ENCODE peak calls at places on chromosomes 3 and 15, in six cellular contexts. One of them, this sample, is unnamed.

GRCh38 chr3:172616061-172616461 is 92.8 kb upstream of the TNFSF10 start:
- DNase-seq in thoracic aorta: no peak
- DNase-seq in pancreas: no peak
- DNase-seq in retinal pigment epithelial cell: no peak
- DNase-seq in GM12878: no peak
- DNase-seq in coronary artery: no peak
- DNase-seq in this sample: no peak

GRCh38 chr15:98658831-98659699 is 10.7 kb downstream of the IGF1R start:
- DNase-seq in coronary artery: no peak
- DNase-seq in retinal pigment epithelial cell: no peak
- DNase-seq in thoracic aorta: no peak
- DNase-seq in pancreas: no peak
- DNase-seq in GM12878: peak; percentile 11
- DNase-seq in this sample: no peak

GRCh38 chr3:194715022-194715800 is 29.5 kb downstream of the FAM43A start:
- DNase-seq in retinal pigment epithelial cell: no peak
- DNase-seq in pancreas: no peak
- DNase-seq in coronary artery: no peak
- DNase-seq in GM12878: no peak
- DNase-seq in thoracic aorta: no peak
- DNase-seq in this sample: no peak

GRCh38 chr3:10312866-10313265 is 8.0 kb downstream of the SEC13 start:
- DNase-seq in thoracic aorta: no peak
- DNase-seq in GM12878: no peak
- DNase-seq in pancreas: no peak
- DNase-seq in retinal pigment epithelial cell: no peak
- DNase-seq in coronary artery: no peak
- DNase-seq in this sample: no peak

GRCh38 chr3:184733181-184733580 is 21.3 kb upstream of the MAGEF1 start:
- DNase-seq in pancreas: no peak
- DNase-seq in thoracic aorta: no peak
- DNase-seq in retinal pigment epithelial cell: no peak
- DNase-seq in coronary artery: no peak
- DNase-seq in GM12878: no peak
- DNase-seq in this sample: no peak

GRCh38 chr15:66886686-66887273 is 178.6 kb upstream of the SMAD3 start:
- DNase-seq in GM12878: no peak
- DNase-seq in thoracic aorta: no peak
- DNase-seq in coronary artery: peak; percentile 63
- DNase-seq in retinal pigment epithelial cell: no peak
- DNase-seq in pancreas: no peak
- DNase-seq in this sample: no peak

GRCh38 chr15:84604804-84605203 is 4.0 kb downstream of the ZSCAN2 start:
- DNase-seq in pancreas: no peak
- DNase-seq in retinal pigment epithelial cell: peak; percentile 43
- DNase-seq in thoracic aorta: no peak
- DNase-seq in GM12878: no peak
- DNase-seq in coronary artery: no peak
- DNase-seq in this sample: no peak

GRCh38 chr3:48591436-48591835 is 3.7 kb downstream of the COL7A1 start:
- DNase-seq in thoracic aorta: no peak
- DNase-seq in pancreas: no peak
- DNase-seq in retinal pigment epithelial cell: no peak
- DNase-seq in coronary artery: no peak
- DNase-seq in GM12878: no peak
- DNase-seq in this sample: no peak

GRCh38 chr3:47571391-47572165 is 7.1 kb downstream of the CSPG5 start:
- DNase-seq in GM12878: no peak
- DNase-seq in coronary artery: no peak
- DNase-seq in pancreas: no peak
- DNase-seq in thoracic aorta: no peak
- DNase-seq in retinal pigment epithelial cell: no peak
- DNase-seq in this sample: no peak

DNA sequence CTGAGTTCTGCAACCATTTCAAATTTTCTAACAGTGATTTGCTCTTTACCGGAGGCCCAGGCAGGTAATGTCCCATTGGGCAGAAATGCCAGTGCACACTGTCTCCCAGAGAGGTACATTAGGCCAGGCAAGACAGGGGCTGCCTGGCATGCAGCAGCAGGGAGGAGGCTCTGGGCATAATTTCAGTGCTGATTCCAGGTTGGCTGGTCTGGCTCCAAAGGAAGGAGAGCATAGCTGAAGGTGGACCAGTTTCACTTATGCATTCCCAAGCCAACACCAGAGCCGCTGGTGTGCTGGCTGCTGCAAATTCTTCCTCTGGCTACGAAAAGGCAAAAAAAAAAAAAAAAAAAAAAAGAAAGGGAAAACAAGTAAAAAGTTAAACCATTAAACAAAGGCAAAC is 56.6 kb downstream of the SST start:
- DNase-seq in coronary artery: no peak
- DNase-seq in retinal pigment epithelial cell: no peak
- DNase-seq in thoracic aorta: no peak
- DNase-seq in GM12878: no peak
- DNase-seq in pancreas: no peak
- DNase-seq in this sample: no peak
- TF ChIP-seq CTCF in coronary artery: no peak
- TF ChIP-seq CTCF in retinal pigment epithelial cell: no peak
- TF ChIP-seq CTCF in thoracic aorta: no peak
- TF ChIP-seq CTCF in GM12878: no peak
- TF ChIP-seq CTCF in pancreas: no peak
- TF ChIP-seq CTCF in this sample: no peak

GRCh38 chr3:59065240-59065639 is 15.4 kb upstream of the CFAP20DC start:
- DNase-seq in thoracic aorta: no peak
- DNase-seq in coronary artery: no peak
- DNase-seq in GM12878: no peak
- DNase-seq in pancreas: no peak
- DNase-seq in retinal pigment epithelial cell: no peak
- DNase-seq in this sample: no peak
- H3K4me3 ChIP-seq in thoracic aorta: no peak overlapping the region
- H3K4me3 ChIP-seq in coronary artery: no peak overlapping the region
- H3K4me3 ChIP-seq in GM12878: no peak overlapping the region
- H3K4me3 ChIP-seq in pancreas: no peak overlapping the region
- H3K4me3 ChIP-seq in retinal pigment epithelial cell: no peak overlapping the region
- H3K4me3 ChIP-seq in this sample: no peak overlapping the region

DNA sequence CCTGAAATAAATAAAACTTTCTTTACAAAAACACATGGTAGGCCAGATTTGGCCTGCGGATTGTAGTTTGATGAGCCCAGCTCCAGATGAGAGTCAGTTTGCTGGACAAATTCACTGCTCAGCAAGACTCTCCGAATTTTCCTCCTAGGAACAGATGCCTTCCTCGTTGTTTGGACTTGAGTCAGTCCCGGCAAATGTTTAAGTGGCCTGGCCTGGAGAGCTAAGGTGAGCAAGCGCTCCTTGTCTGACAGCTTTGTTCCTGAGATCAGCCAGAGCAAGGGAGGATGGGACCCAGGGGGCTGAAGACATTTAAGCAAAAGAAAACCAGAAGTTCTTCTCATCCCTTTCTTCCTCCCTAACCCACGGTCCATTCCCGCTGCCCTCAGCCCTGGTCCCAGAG is 40.2 kb downstream of the POLR2M start:
- DNase-seq in pancreas: no peak
- DNase-seq in retinal pigment epithelial cell: no peak
- DNase-seq in thoracic aorta: no peak
- DNase-seq in coronary artery: no peak
- DNase-seq in GM12878: no peak
- DNase-seq in this sample: no peak
- TF ChIP-seq CTCF in pancreas: no peak
- TF ChIP-seq CTCF in retinal pigment epithelial cell: no peak
- TF ChIP-seq CTCF in thoracic aorta: no peak
- TF ChIP-seq CTCF in coronary artery: no peak
- TF ChIP-seq CTCF in GM12878: no peak
- TF ChIP-seq CTCF in this sample: no peak

GRCh38 chr15:65377976-65378366 is at the start of gene IGDCC3:
- DNase-seq in pancreas: no peak
- DNase-seq in thoracic aorta: no peak
- DNase-seq in retinal pigment epithelial cell: no peak
- DNase-seq in coronary artery: no peak
- DNase-seq in GM12878: no peak
- DNase-seq in this sample: no peak
- H3K4me3 ChIP-seq in pancreas: peak within 1 kb of the TSS; percentile 44
- H3K4me3 ChIP-seq in thoracic aorta: peak within 1 kb of the TSS; percentile 76
- H3K4me3 ChIP-seq in retinal pigment epithelial cell: peak within 1 kb of the TSS; percentile 50
- H3K4me3 ChIP-seq in coronary artery: peak within 1 kb of the TSS; percentile 76
- H3K4me3 ChIP-seq in GM12878: no peak within 1 kb of the TSS
- H3K4me3 ChIP-seq in this sample: peak within 1 kb of the TSS; percentile 39

DNA sequence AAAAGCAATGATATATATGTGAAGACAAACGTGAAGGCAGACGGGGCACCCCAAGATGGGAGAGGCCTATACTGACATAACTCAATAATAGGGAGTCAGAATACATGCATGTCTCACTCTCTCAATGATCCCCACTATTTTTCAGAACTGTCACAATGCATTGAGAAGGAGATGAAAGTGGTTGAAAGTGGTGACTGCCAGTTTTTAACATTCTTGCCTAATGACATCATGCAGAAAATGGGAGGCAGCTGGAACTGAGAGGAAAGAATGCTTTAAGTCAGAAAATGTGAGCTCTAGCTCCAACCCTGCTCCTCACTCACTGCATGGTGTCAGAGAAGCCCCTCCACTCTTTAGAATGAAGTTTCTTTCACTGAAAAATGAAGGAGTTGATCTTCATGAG is 55.3 kb upstream of the P2RY1 start:
- DNase-seq in retinal pigment epithelial cell: no peak
- DNase-seq in coronary artery: no peak
- DNase-seq in GM12878: no peak
- DNase-seq in pancreas: no peak
- DNase-seq in thoracic aorta: no peak
- DNase-seq in this sample: no peak
- TF ChIP-seq CTCF in retinal pigment epithelial cell: no peak
- TF ChIP-seq CTCF in coronary artery: no peak
- TF ChIP-seq CTCF in GM12878: no peak
- TF ChIP-seq CTCF in pancreas: no peak
- TF ChIP-seq CTCF in thoracic aorta: no peak
- TF ChIP-seq CTCF in this sample: no peak

GRCh38 chr3:18862077-18862476 is 286.2 kb upstream of the KCNH8 start:
- DNase-seq in thoracic aorta: no peak
- DNase-seq in retinal pigment epithelial cell: no peak
- DNase-seq in pancreas: no peak
- DNase-seq in GM12878: no peak
- DNase-seq in coronary artery: no peak
- DNase-seq in this sample: no peak
- H3K4me3 ChIP-seq in thoracic aorta: no peak overlapping the region
- H3K4me3 ChIP-seq in retinal pigment epithelial cell: no peak overlapping the region
- H3K4me3 ChIP-seq in pancreas: no peak overlapping the region
- H3K4me3 ChIP-seq in GM12878: no peak overlapping the region
- H3K4me3 ChIP-seq in coronary artery: no peak overlapping the region
- H3K4me3 ChIP-seq in this sample: no peak overlapping the region

DNA sequence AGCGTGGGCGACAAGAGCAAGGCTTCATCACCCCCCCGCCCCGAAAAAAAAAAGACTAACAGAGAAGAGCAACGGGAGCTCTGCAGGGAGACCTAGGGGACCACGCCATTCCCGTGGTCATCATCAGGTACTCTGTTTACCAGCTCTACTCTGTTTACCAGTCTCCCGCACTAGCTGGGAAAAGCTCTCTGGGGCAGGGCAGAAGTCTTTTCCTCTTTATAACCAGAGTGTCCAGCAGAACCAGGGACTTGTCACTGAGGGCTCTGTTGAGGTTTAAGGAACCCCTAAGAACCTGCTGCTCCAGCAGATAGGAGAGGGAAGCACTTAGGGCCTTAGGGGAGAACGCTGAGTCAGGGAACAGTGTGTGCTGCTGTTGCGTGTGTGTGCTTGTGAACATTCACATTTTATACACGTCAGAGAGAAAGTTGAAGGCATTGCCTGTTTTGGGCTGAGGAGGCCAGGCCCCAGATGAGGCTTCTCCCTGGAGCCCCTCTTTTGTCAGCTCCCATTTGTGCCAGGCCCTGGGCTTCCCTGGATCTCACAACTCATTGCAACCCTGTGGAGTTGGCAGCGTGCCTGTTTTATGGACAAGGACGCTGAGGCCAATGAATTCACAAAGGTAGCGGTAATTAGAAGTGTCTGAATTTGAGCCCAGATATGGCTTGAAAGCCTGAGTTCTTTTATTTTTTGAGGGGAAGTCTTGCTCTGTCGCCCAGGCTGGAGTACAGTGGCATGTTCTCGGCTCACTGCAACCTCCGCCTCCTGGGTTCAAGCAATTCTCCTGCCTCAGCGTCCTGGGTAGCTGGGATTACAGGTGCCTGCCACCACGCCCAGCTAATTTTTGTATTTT is 24.2 kb upstream of the ERICH6 start:
- DNase-seq in thoracic aorta: no peak
- DNase-seq in retinal pigment epithelial cell: no peak
- DNase-seq in coronary artery: no peak
- DNase-seq in pancreas: no peak
- DNase-seq in GM12878: no peak
- DNase-seq in this sample: no peak
- TF ChIP-seq CTCF in thoracic aorta: no peak
- TF ChIP-seq CTCF in retinal pigment epithelial cell: no peak
- TF ChIP-seq CTCF in coronary artery: no peak
- TF ChIP-seq CTCF in pancreas: no peak
- TF ChIP-seq CTCF in GM12878: no peak
- TF ChIP-seq CTCF in this sample: no peak

DNA sequence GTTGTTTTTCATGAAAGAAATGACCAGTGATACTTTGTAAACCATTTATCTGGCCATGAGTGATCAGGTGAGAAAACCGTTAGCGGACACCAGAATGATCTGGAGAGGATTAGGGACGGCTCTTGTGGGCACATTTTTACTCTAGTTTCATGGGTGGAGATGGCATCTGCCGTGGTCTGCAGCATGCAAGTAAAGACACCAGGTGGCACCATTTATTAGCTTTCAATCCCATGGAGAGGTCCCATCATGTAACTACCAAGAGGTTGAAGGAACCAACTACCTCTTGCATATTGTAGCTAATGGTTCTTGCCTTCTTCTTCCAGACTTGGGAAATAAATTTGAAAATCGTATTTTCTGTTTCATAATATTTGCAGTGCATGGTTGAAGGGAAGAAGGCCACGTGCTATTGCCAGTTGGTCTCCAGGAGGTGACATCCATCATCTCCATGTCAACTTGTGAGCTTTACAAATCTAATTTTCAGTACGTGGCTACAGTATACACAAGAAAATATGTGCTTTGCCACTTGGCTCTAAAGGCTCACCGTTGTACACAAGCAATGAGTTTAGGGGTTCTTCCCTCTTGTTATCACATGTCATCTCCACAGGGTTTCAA is 1.5 kb upstream of the MAPKBP1 start:
- DNase-seq in pancreas: no peak
- DNase-seq in GM12878: peak; percentile 65
- DNase-seq in retinal pigment epithelial cell: no peak
- DNase-seq in thoracic aorta: no peak
- DNase-seq in coronary artery: no peak
- DNase-seq in this sample: no peak
- H3K4me3 ChIP-seq in pancreas: no peak overlapping the region
- H3K4me3 ChIP-seq in GM12878: no peak overlapping the region
- H3K4me3 ChIP-seq in retinal pigment epithelial cell: no peak overlapping the region
- H3K4me3 ChIP-seq in thoracic aorta: no peak overlapping the region
- H3K4me3 ChIP-seq in coronary artery: no peak overlapping the region
- H3K4me3 ChIP-seq in this sample: no peak overlapping the region

GRCh38 chr15:40832903-40833302 is 4.4 kb upstream of the PPP1R14D start:
- DNase-seq in coronary artery: no peak
- DNase-seq in retinal pigment epithelial cell: no peak
- DNase-seq in GM12878: no peak
- DNase-seq in pancreas: no peak
- DNase-seq in thoracic aorta: no peak
- DNase-seq in this sample: no peak
- TF ChIP-seq CTCF in coronary artery: no peak
- TF ChIP-seq CTCF in retinal pigment epithelial cell: no peak
- TF ChIP-seq CTCF in GM12878: no peak
- TF ChIP-seq CTCF in pancreas: no peak
- TF ChIP-seq CTCF in thoracic aorta: no peak
- TF ChIP-seq CTCF in this sample: no peak